ENCODE peak calls at places on chromosomes 2 and 18, in four cellular contexts. K is HCT116, E is PC-9, W is right atrium auricular region. J is an unnamed sample.

GRCh38 chr18:13241893-13242175 is 23.3 kb downstream of the LDLRAD4 start:
- DNase-seq in E (no peak), K (no peak), W (no peak), J (no peak)

GRCh38 chr2:53536583-53537361 is 230.8 kb upstream of the CHAC2 start:
- DNase-seq in K (no peak), E (no peak), W (no peak), J (no peak)

GRCh38 chr2:120013569-120014223 is 819 bp downstream of the EPB41L5 start:
- DNase-seq in E (peak; percentile 45), K (peak; percentile 19), W (no peak), J (peak; percentile 48)

GRCh38 chr18:72672364-72673151 is 128.4 kb upstream of the CBLN2 start:
- DNase-seq in K (no peak), E (no peak), W (no peak), J (peak; percentile 24)

GRCh38 chr2:128654404-128654803 is 335.7 kb upstream of the HS6ST1 start:
- DNase-seq in W (no peak), K (no peak), E (no peak), J (no peak)

GRCh38 chr2:10042301-10043161 is 819 bp upstream of the KLF11 start:
- DNase-seq in E (peak; percentile 47), W (peak; percentile 95), K (no peak), J (peak; percentile 85)

GRCh38 chr2:176613358-176614032 is 344.3 kb downstream of the MTX2 start:
- DNase-seq in W (no peak), E (no peak), K (no peak), J (no peak)

GRCh38 chr2:29304399-29304798 is 189.2 kb downstream of the CLIP4 start:
- DNase-seq in E (no peak), K (no peak), W (no peak), J (no peak)

GRCh38 chr2:232372231-232373208 is 6.0 kb upstream of the ALPP start:
- DNase-seq in K (no peak), E (peak; percentile 36), W (no peak), J (no peak)

GRCh38 chr2:55282110-55282917 is 13.3 kb upstream of the MTIF2 start:
- DNase-seq in W (peak; percentile 89), E (peak; percentile 77), K (peak; percentile 19), J (no peak)

GRCh38 chr2:187922841-187923240 is 368.6 kb upstream of the TFPI start:
- DNase-seq in K (no peak), W (no peak), E (no peak), J (no peak)

GRCh38 chr2:31675485-31675901 is 94.8 kb upstream of the SRD5A2 start:
- DNase-seq in K (peak; percentile 15), E (no peak), W (no peak), J (no peak)

GRCh38 chr2:67839242-67839641 is 223.6 kb downstream of the C1D start:
- DNase-seq in E (no peak), W (no peak), K (no peak), J (peak; percentile 16)

GRCh38 chr18:32549248-32549842 is 78.7 kb upstream of the GAREM1 start:
- DNase-seq in E (peak; percentile 41), K (peak; percentile 50), W (no peak), J (peak; percentile 68)

GRCh38 chr2:12501469-12502147 is 215.1 kb upstream of the TRIB2 start:
- DNase-seq in K (no peak), W (peak; percentile 72), E (no peak), J (no peak)

GRCh38 chr2:9288233-9288632 is 81.6 kb downstream of the ASAP2 start:
- DNase-seq in E (peak; percentile 71), K (no peak), W (no peak), J (peak; percentile 80)

GRCh38 chr2:79887747-79888374 is 375.0 kb downstream of the CTNNA2 start:
- DNase-seq in K (peak; percentile 31), E (peak; percentile 47), W (no peak), J (peak; percentile 68)

GRCh38 chr2:17878222-17879136 is at the start of gene KCNS3:
- DNase-seq in E (peak; percentile 42), K (no peak), W (no peak), J (peak; percentile 79)

GRCh38 chr2:233234996-233235395 is 16.5 kb upstream of the ATG16L1 start:
- DNase-seq in W (no peak), E (no peak), K (no peak), J (no peak)

GRCh38 chr2:167550448-167550847 is 662.2 kb downstream of the XIRP2 start:
- DNase-seq in K (peak; percentile 2), W (no peak), E (no peak), J (peak; percentile 33)

GRCh38 chr2:73089270-73090030 is 17.9 kb upstream of the SFXN5 start:
- DNase-seq in E (peak; percentile 83), K (peak; percentile 27), W (peak; percentile 84), J (peak; percentile 96)

GRCh38 chr2:85355073-85355410 is 473 bp downstream of the ELMOD3 start:
- DNase-seq in E (no peak), W (no peak), K (no peak), J (peak; percentile 5)

GRCh38 chr2:85356186-85356585 is 1.6 kb downstream of the ELMOD3 start:
- DNase-seq in E (no peak), W (no peak), K (no peak), J (no peak)

GRCh38 chr2:85354286-85355072 is at the start of the genes ELMOD3 and RETSAT:
- DNase-seq in K (peak; percentile 99), W (peak; percentile 99), E (peak; percentile 96), J (peak; percentile 99)

GRCh38 chr2:85353876-85354285 is 447 bp downstream of the RETSAT start:
- DNase-seq in K (peak; percentile 12), E (peak; percentile 59), W (peak; percentile 76), J (no peak)

DNA sequence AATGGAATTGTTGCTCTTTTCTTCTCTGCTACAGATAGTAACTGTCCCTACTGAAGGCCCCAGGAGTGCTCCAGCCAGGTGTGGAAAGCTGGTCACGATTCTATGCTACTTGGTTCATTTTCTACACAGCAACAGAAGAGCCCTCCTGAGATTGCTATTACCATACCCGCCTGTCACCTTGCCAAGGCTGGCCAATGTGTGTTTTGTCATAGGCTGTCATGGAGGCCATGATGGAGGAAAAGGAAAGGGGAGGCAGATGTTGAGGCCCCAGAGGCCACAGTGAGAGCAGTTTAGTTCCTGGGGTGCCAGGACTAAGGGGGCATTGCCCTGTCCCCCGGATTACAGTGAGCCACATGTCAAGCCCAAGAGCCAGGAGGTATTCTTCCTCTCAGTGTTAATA is 952 bp downstream of the ELMOD3 start:
- DNase-seq in E (no peak), W (no peak), K (no peak), J (no peak)
- H3K27ac ChIP-seq in E (no peak overlapping the region), W (no peak overlapping the region), K (peak overlapping the region; percentile 45), J (no peak overlapping the region)

GRCh38 chr2:215407596-215408264 is 28.1 kb downstream of the FN1 start:
- DNase-seq in W (no peak), E (no peak), K (no peak), J (no peak)
- H3K27ac ChIP-seq in W (no peak overlapping the region), E (no peak overlapping the region), K (no peak overlapping the region), J (no peak overlapping the region)

GRCh38 chr2:240395896-240396622 is 39.4 kb upstream of the GPC1 start:
- DNase-seq in K (no peak), E (no peak), W (no peak), J (no peak)
- H3K27ac ChIP-seq in K (no peak overlapping the region), E (no peak overlapping the region), W (no peak overlapping the region), J (no peak overlapping the region)

GRCh38 chr18:56235773-56236115 is 402.6 kb downstream of the TXNL1 start:
- DNase-seq in E (no peak), K (no peak), W (no peak), J (peak; percentile 12)
- H3K27ac ChIP-seq in E (no peak overlapping the region), K (no peak overlapping the region), W (no peak overlapping the region), J (no peak overlapping the region)

GRCh38 chr2:182393361-182393760 is 33.5 kb downstream of the PDE1A start:
- DNase-seq in K (no peak), W (no peak), E (no peak), J (no peak)
- H3K27ac ChIP-seq in K (no peak overlapping the region), W (no peak overlapping the region), E (no peak overlapping the region), J (no peak overlapping the region)

DNA sequence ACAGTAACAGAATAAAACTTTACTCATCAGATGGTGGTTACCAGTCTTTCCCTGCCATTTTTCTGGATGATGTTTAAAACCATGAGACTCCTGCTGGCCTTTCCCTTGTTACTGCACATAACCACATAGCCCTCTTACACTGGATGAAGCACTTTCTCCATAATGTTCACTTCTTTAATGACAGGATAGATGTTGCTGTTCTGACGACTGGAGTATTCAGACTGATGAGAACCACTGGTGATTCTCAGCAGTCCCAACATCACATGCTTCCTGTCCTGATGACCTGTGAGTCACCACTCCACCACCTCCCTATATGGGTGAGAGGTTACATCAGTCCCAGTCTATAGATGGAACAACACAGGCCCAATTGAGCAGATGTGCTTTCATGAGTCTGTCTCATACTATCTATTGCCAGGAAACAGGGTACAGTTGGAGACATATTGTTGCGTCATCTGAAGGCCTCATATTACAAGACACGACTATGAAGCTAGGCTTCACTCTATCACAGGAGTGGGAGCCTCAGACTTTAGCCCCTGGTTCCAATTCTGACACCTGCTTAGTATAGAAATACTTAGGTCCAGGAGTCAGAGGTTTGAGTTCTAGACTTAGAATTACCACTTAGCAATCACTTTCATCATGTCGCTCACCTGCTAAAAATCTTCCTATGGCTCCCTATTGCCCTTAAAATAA is 145.7 kb upstream of the KLF7 start:
- DNase-seq in E (peak; percentile 36), W (peak; percentile 79), K (peak; percentile 60), J (peak; percentile 97)
- H3K27ac ChIP-seq in E (peak overlapping the region; percentile 61), W (peak overlapping the region; percentile 41), K (no peak overlapping the region), J (no peak overlapping the region)

J was measured in cardiac muscle cell.